ENCODE peak calls at places on chromosomes 1 and 21, in six cellular contexts. One of them, this sample, is unnamed.
A peak's percentile ranks its signal among the peaks of the same experiment; 100 is the strongest.

GRCh38 chr1:19698181-19698580 is 33.5 kb downstream of the HTR6 start:
- DNase-seq in stimulated activated CD4-positive, alpha-beta T cell treated with anti-CD3 and anti-CD28 coated beads, TNF-alpha, amount 100 ng/mL, for 48 hours: no peak
- DNase-seq in CD4-positive, alpha-beta T cell: no peak
- DNase-seq in T1000: no peak
- DNase-seq in stimulated activated CD8-positive, alpha-beta memory T cell treated with anti-CD3 and anti-CD28 coated beads, Interleukin-4, amount 100 ng/mL, for 1 hour: no peak
- DNase-seq in GM03348: no peak
- DNase-seq in this sample: no peak

GRCh38 chr21:28779914-28780313 is 212.8 kb downstream of the LTN1 start:
- DNase-seq in T1000: no peak
- DNase-seq in CD4-positive, alpha-beta T cell: no peak
- DNase-seq in stimulated activated CD4-positive, alpha-beta T cell treated with anti-CD3 and anti-CD28 coated beads, TNF-alpha, amount 100 ng/mL, for 48 hours: no peak
- DNase-seq in GM03348: no peak
- DNase-seq in stimulated activated CD8-positive, alpha-beta memory T cell treated with anti-CD3 and anti-CD28 coated beads, Interleukin-4, amount 100 ng/mL, for 1 hour: no peak
- DNase-seq in this sample: no peak

GRCh38 chr1:59696421-59697115 is 118.2 kb upstream of the HOOK1 start:
- DNase-seq in stimulated activated CD4-positive, alpha-beta T cell treated with anti-CD3 and anti-CD28 coated beads, TNF-alpha, amount 100 ng/mL, for 48 hours: no peak
- DNase-seq in stimulated activated CD8-positive, alpha-beta memory T cell treated with anti-CD3 and anti-CD28 coated beads, Interleukin-4, amount 100 ng/mL, for 1 hour: no peak
- DNase-seq in CD4-positive, alpha-beta T cell: no peak
- DNase-seq in T1000: no peak
- DNase-seq in GM03348: no peak
- DNase-seq in this sample: no peak

GRCh38 chr1:205348559-205349477 is 7.9 kb downstream of the KLHDC8A start:
- DNase-seq in stimulated activated CD8-positive, alpha-beta memory T cell treated with anti-CD3 and anti-CD28 coated beads, Interleukin-4, amount 100 ng/mL, for 1 hour: no peak
- DNase-seq in T1000: no peak
- DNase-seq in stimulated activated CD4-positive, alpha-beta T cell treated with anti-CD3 and anti-CD28 coated beads, TNF-alpha, amount 100 ng/mL, for 48 hours: no peak
- DNase-seq in GM03348: no peak
- DNase-seq in CD4-positive, alpha-beta T cell: no peak
- DNase-seq in this sample: no peak

GRCh38 chr1:8377382-8377928 is 59.5 kb downstream of the SLC45A1 start:
- DNase-seq in GM03348: no peak
- DNase-seq in T1000: no peak
- DNase-seq in stimulated activated CD8-positive, alpha-beta memory T cell treated with anti-CD3 and anti-CD28 coated beads, Interleukin-4, amount 100 ng/mL, for 1 hour: no peak
- DNase-seq in stimulated activated CD4-positive, alpha-beta T cell treated with anti-CD3 and anti-CD28 coated beads, TNF-alpha, amount 100 ng/mL, for 48 hours: no peak
- DNase-seq in CD4-positive, alpha-beta T cell: no peak
- DNase-seq in this sample: no peak

GRCh38 chr1:213820362-213821149 is 167.2 kb upstream of the PROX1 start:
- DNase-seq in stimulated activated CD8-positive, alpha-beta memory T cell treated with anti-CD3 and anti-CD28 coated beads, Interleukin-4, amount 100 ng/mL, for 1 hour: no peak
- DNase-seq in T1000: no peak
- DNase-seq in CD4-positive, alpha-beta T cell: no peak
- DNase-seq in GM03348: no peak
- DNase-seq in stimulated activated CD4-positive, alpha-beta T cell treated with anti-CD3 and anti-CD28 coated beads, TNF-alpha, amount 100 ng/mL, for 48 hours: no peak
- DNase-seq in this sample: no peak

GRCh38 chr1:13699510-13699909 is 478 bp upstream of the PRDM2 start:
- DNase-seq in stimulated activated CD8-positive, alpha-beta memory T cell treated with anti-CD3 and anti-CD28 coated beads, Interleukin-4, amount 100 ng/mL, for 1 hour: no peak
- DNase-seq in GM03348: no peak
- DNase-seq in stimulated activated CD4-positive, alpha-beta T cell treated with anti-CD3 and anti-CD28 coated beads, TNF-alpha, amount 100 ng/mL, for 48 hours: no peak
- DNase-seq in T1000: no peak
- DNase-seq in CD4-positive, alpha-beta T cell: no peak
- DNase-seq in this sample: no peak

GRCh38 chr1:170721621-170722020 is 57.7 kb downstream of the PRRX1 start:
- DNase-seq in CD4-positive, alpha-beta T cell: no peak
- DNase-seq in stimulated activated CD4-positive, alpha-beta T cell treated with anti-CD3 and anti-CD28 coated beads, TNF-alpha, amount 100 ng/mL, for 48 hours: no peak
- DNase-seq in T1000: no peak
- DNase-seq in stimulated activated CD8-positive, alpha-beta memory T cell treated with anti-CD3 and anti-CD28 coated beads, Interleukin-4, amount 100 ng/mL, for 1 hour: no peak
- DNase-seq in GM03348: no peak
- DNase-seq in this sample: no peak

GRCh38 chr21:42040411-42041180 is 30.4 kb upstream of the ZBTB21 start:
- DNase-seq in T1000: peak; percentile 90
- DNase-seq in CD4-positive, alpha-beta T cell: no peak
- DNase-seq in GM03348: peak; percentile 95
- DNase-seq in stimulated activated CD8-positive, alpha-beta memory T cell treated with anti-CD3 and anti-CD28 coated beads, Interleukin-4, amount 100 ng/mL, for 1 hour: no peak
- DNase-seq in stimulated activated CD4-positive, alpha-beta T cell treated with anti-CD3 and anti-CD28 coated beads, TNF-alpha, amount 100 ng/mL, for 48 hours: no peak
- DNase-seq in this sample: no peak

GRCh38 chr1:10267319-10267718 is 56.9 kb downstream of the KIF1B start:
- DNase-seq in stimulated activated CD8-positive, alpha-beta memory T cell treated with anti-CD3 and anti-CD28 coated beads, Interleukin-4, amount 100 ng/mL, for 1 hour: no peak
- DNase-seq in stimulated activated CD4-positive, alpha-beta T cell treated with anti-CD3 and anti-CD28 coated beads, TNF-alpha, amount 100 ng/mL, for 48 hours: no peak
- DNase-seq in CD4-positive, alpha-beta T cell: no peak
- DNase-seq in GM03348: no peak
- DNase-seq in T1000: no peak
- DNase-seq in this sample: no peak

GRCh38 chr21:14382486-14382834 is 486 bp downstream of the HSPA13 start:
- DNase-seq in stimulated activated CD8-positive, alpha-beta memory T cell treated with anti-CD3 and anti-CD28 coated beads, Interleukin-4, amount 100 ng/mL, for 1 hour: peak; percentile 17
- DNase-seq in T1000: no peak
- DNase-seq in stimulated activated CD4-positive, alpha-beta T cell treated with anti-CD3 and anti-CD28 coated beads, TNF-alpha, amount 100 ng/mL, for 48 hours: peak; percentile 8
- DNase-seq in GM03348: no peak
- DNase-seq in CD4-positive, alpha-beta T cell: no peak
- DNase-seq in this sample: no peak

GRCh38 chr1:225830823-225831222 is 20.9 kb downstream of the EPHX1 start:
- DNase-seq in stimulated activated CD4-positive, alpha-beta T cell treated with anti-CD3 and anti-CD28 coated beads, TNF-alpha, amount 100 ng/mL, for 48 hours: no peak
- DNase-seq in stimulated activated CD8-positive, alpha-beta memory T cell treated with anti-CD3 and anti-CD28 coated beads, Interleukin-4, amount 100 ng/mL, for 1 hour: no peak
- DNase-seq in T1000: no peak
- DNase-seq in CD4-positive, alpha-beta T cell: no peak
- DNase-seq in GM03348: no peak
- DNase-seq in this sample: no peak

GRCh38 chr1:171640225-171640624 is 12.3 kb downstream of the MYOC start:
- DNase-seq in T1000: no peak
- DNase-seq in stimulated activated CD4-positive, alpha-beta T cell treated with anti-CD3 and anti-CD28 coated beads, TNF-alpha, amount 100 ng/mL, for 48 hours: no peak
- DNase-seq in stimulated activated CD8-positive, alpha-beta memory T cell treated with anti-CD3 and anti-CD28 coated beads, Interleukin-4, amount 100 ng/mL, for 1 hour: no peak
- DNase-seq in GM03348: no peak
- DNase-seq in CD4-positive, alpha-beta T cell: no peak
- DNase-seq in this sample: no peak

GRCh38 chr21:41927727-41928409 is 25.9 kb downstream of the C2CD2 start:
- DNase-seq in CD4-positive, alpha-beta T cell: no peak
- DNase-seq in stimulated activated CD4-positive, alpha-beta T cell treated with anti-CD3 and anti-CD28 coated beads, TNF-alpha, amount 100 ng/mL, for 48 hours: no peak
- DNase-seq in T1000: no peak
- DNase-seq in stimulated activated CD8-positive, alpha-beta memory T cell treated with anti-CD3 and anti-CD28 coated beads, Interleukin-4, amount 100 ng/mL, for 1 hour: no peak
- DNase-seq in GM03348: no peak
- DNase-seq in this sample: peak; percentile 12

GRCh38 chr1:47951026-47951425 is 46.2 kb downstream of the TRABD2B start:
- DNase-seq in T1000: no peak
- DNase-seq in CD4-positive, alpha-beta T cell: no peak
- DNase-seq in stimulated activated CD8-positive, alpha-beta memory T cell treated with anti-CD3 and anti-CD28 coated beads, Interleukin-4, amount 100 ng/mL, for 1 hour: no peak
- DNase-seq in stimulated activated CD4-positive, alpha-beta T cell treated with anti-CD3 and anti-CD28 coated beads, TNF-alpha, amount 100 ng/mL, for 48 hours: no peak
- DNase-seq in GM03348: no peak
- DNase-seq in this sample: no peak

GRCh38 chr1:207128336-207128921 is 24.4 kb downstream of the C4BPA start:
- DNase-seq in T1000: no peak
- DNase-seq in GM03348: no peak
- DNase-seq in CD4-positive, alpha-beta T cell: no peak
- DNase-seq in stimulated activated CD4-positive, alpha-beta T cell treated with anti-CD3 and anti-CD28 coated beads, TNF-alpha, amount 100 ng/mL, for 48 hours: no peak
- DNase-seq in stimulated activated CD8-positive, alpha-beta memory T cell treated with anti-CD3 and anti-CD28 coated beads, Interleukin-4, amount 100 ng/mL, for 1 hour: no peak
- DNase-seq in this sample: no peak

GRCh38 chr1:71834570-71835441 is 447.5 kb downstream of the NEGR1 start:
- DNase-seq in GM03348: no peak
- DNase-seq in T1000: no peak
- DNase-seq in stimulated activated CD8-positive, alpha-beta memory T cell treated with anti-CD3 and anti-CD28 coated beads, Interleukin-4, amount 100 ng/mL, for 1 hour: no peak
- DNase-seq in CD4-positive, alpha-beta T cell: no peak
- DNase-seq in stimulated activated CD4-positive, alpha-beta T cell treated with anti-CD3 and anti-CD28 coated beads, TNF-alpha, amount 100 ng/mL, for 48 hours: no peak
- DNase-seq in this sample: no peak

GRCh38 chr1:228150458-228151169 is 884 bp downstream of the GJC2 start:
- DNase-seq in stimulated activated CD4-positive, alpha-beta T cell treated with anti-CD3 and anti-CD28 coated beads, TNF-alpha, amount 100 ng/mL, for 48 hours: no peak
- DNase-seq in CD4-positive, alpha-beta T cell: no peak
- DNase-seq in GM03348: peak; percentile 90
- DNase-seq in stimulated activated CD8-positive, alpha-beta memory T cell treated with anti-CD3 and anti-CD28 coated beads, Interleukin-4, amount 100 ng/mL, for 1 hour: no peak
- DNase-seq in T1000: peak; percentile 73
- DNase-seq in this sample: no peak

GRCh38 chr1:188888387-188888786 is 1589.3 kb downstream of the BRINP3 start:
- DNase-seq in stimulated activated CD4-positive, alpha-beta T cell treated with anti-CD3 and anti-CD28 coated beads, TNF-alpha, amount 100 ng/mL, for 48 hours: no peak
- DNase-seq in stimulated activated CD8-positive, alpha-beta memory T cell treated with anti-CD3 and anti-CD28 coated beads, Interleukin-4, amount 100 ng/mL, for 1 hour: no peak
- DNase-seq in GM03348: no peak
- DNase-seq in T1000: no peak
- DNase-seq in CD4-positive, alpha-beta T cell: no peak
- DNase-seq in this sample: no peak

GRCh38 chr1:1547011-1547410 is 6.6 kb upstream of the TMEM240 start:
- DNase-seq in stimulated activated CD8-positive, alpha-beta memory T cell treated with anti-CD3 and anti-CD28 coated beads, Interleukin-4, amount 100 ng/mL, for 1 hour: no peak
- DNase-seq in GM03348: no peak
- DNase-seq in stimulated activated CD4-positive, alpha-beta T cell treated with anti-CD3 and anti-CD28 coated beads, TNF-alpha, amount 100 ng/mL, for 48 hours: no peak
- DNase-seq in CD4-positive, alpha-beta T cell: no peak
- DNase-seq in T1000: no peak
- DNase-seq in this sample: no peak

GRCh38 chr1:218775476-218776170 is 398.1 kb upstream of the LYPLAL1 start:
- DNase-seq in stimulated activated CD4-positive, alpha-beta T cell treated with anti-CD3 and anti-CD28 coated beads, TNF-alpha, amount 100 ng/mL, for 48 hours: no peak
- DNase-seq in CD4-positive, alpha-beta T cell: no peak
- DNase-seq in T1000: no peak
- DNase-seq in GM03348: no peak
- DNase-seq in stimulated activated CD8-positive, alpha-beta memory T cell treated with anti-CD3 and anti-CD28 coated beads, Interleukin-4, amount 100 ng/mL, for 1 hour: no peak
- DNase-seq in this sample: no peak

GRCh38 chr1:214558002-214558770 is 6.8 kb upstream of the PTPN14 start:
- DNase-seq in T1000: no peak
- DNase-seq in stimulated activated CD4-positive, alpha-beta T cell treated with anti-CD3 and anti-CD28 coated beads, TNF-alpha, amount 100 ng/mL, for 48 hours: no peak
- DNase-seq in stimulated activated CD8-positive, alpha-beta memory T cell treated with anti-CD3 and anti-CD28 coated beads, Interleukin-4, amount 100 ng/mL, for 1 hour: no peak
- DNase-seq in CD4-positive, alpha-beta T cell: no peak
- DNase-seq in GM03348: peak; percentile 88
- DNase-seq in this sample: no peak

GRCh38 chr21:42621828-42622199 is 31.6 kb upstream of the PDE9A start:
- DNase-seq in stimulated activated CD8-positive, alpha-beta memory T cell treated with anti-CD3 and anti-CD28 coated beads, Interleukin-4, amount 100 ng/mL, for 1 hour: no peak
- DNase-seq in T1000: no peak
- DNase-seq in GM03348: no peak
- DNase-seq in stimulated activated CD4-positive, alpha-beta T cell treated with anti-CD3 and anti-CD28 coated beads, TNF-alpha, amount 100 ng/mL, for 48 hours: no peak
- DNase-seq in CD4-positive, alpha-beta T cell: no peak
- DNase-seq in this sample: no peak

GRCh38 chr1:214551436-214552173 is at the start of gene PTPN14:
- DNase-seq in CD4-positive, alpha-beta T cell: no peak
- DNase-seq in GM03348: peak; percentile 98
- DNase-seq in T1000: peak; percentile 90
- DNase-seq in stimulated activated CD8-positive, alpha-beta memory T cell treated with anti-CD3 and anti-CD28 coated beads, Interleukin-4, amount 100 ng/mL, for 1 hour: no peak
- DNase-seq in stimulated activated CD4-positive, alpha-beta T cell treated with anti-CD3 and anti-CD28 coated beads, TNF-alpha, amount 100 ng/mL, for 48 hours: no peak
- DNase-seq in this sample: no peak

GRCh38 chr1:227234998-227235405 is 83.3 kb downstream of the CDC42BPA start:
- DNase-seq in CD4-positive, alpha-beta T cell: no peak
- DNase-seq in stimulated activated CD4-positive, alpha-beta T cell treated with anti-CD3 and anti-CD28 coated beads, TNF-alpha, amount 100 ng/mL, for 48 hours: no peak
- DNase-seq in stimulated activated CD8-positive, alpha-beta memory T cell treated with anti-CD3 and anti-CD28 coated beads, Interleukin-4, amount 100 ng/mL, for 1 hour: no peak
- DNase-seq in GM03348: peak; percentile 63
- DNase-seq in T1000: no peak
- DNase-seq in this sample: no peak

GRCh38 chr1:55007626-55008025 is 8.9 kb downstream of the BSND start:
- DNase-seq in CD4-positive, alpha-beta T cell: no peak
- DNase-seq in stimulated activated CD4-positive, alpha-beta T cell treated with anti-CD3 and anti-CD28 coated beads, TNF-alpha, amount 100 ng/mL, for 48 hours: no peak
- DNase-seq in T1000: no peak
- DNase-seq in stimulated activated CD8-positive, alpha-beta memory T cell treated with anti-CD3 and anti-CD28 coated beads, Interleukin-4, amount 100 ng/mL, for 1 hour: no peak
- DNase-seq in GM03348: peak; percentile 87
- DNase-seq in this sample: no peak

GRCh38 chr1:192589813-192590212 is 14.2 kb downstream of the RGS1 start:
- DNase-seq in GM03348: peak; percentile 20
- DNase-seq in CD4-positive, alpha-beta T cell: no peak
- DNase-seq in stimulated activated CD4-positive, alpha-beta T cell treated with anti-CD3 and anti-CD28 coated beads, TNF-alpha, amount 100 ng/mL, for 48 hours: no peak
- DNase-seq in stimulated activated CD8-positive, alpha-beta memory T cell treated with anti-CD3 and anti-CD28 coated beads, Interleukin-4, amount 100 ng/mL, for 1 hour: no peak
- DNase-seq in T1000: no peak
- DNase-seq in this sample: no peak

GRCh38 chr1:102588536-102588935 is 519.8 kb downstream of the COL11A1 start:
- DNase-seq in stimulated activated CD8-positive, alpha-beta memory T cell treated with anti-CD3 and anti-CD28 coated beads, Interleukin-4, amount 100 ng/mL, for 1 hour: no peak
- DNase-seq in stimulated activated CD4-positive, alpha-beta T cell treated with anti-CD3 and anti-CD28 coated beads, TNF-alpha, amount 100 ng/mL, for 48 hours: no peak
- DNase-seq in CD4-positive, alpha-beta T cell: no peak
- DNase-seq in GM03348: peak; percentile 2
- DNase-seq in T1000: no peak
- DNase-seq in this sample: no peak

GRCh38 chr1:9715536-9716226 is 64.2 kb downstream of the PIK3CD start:
- DNase-seq in CD4-positive, alpha-beta T cell: peak; percentile 66
- DNase-seq in GM03348: no peak
- DNase-seq in stimulated activated CD8-positive, alpha-beta memory T cell treated with anti-CD3 and anti-CD28 coated beads, Interleukin-4, amount 100 ng/mL, for 1 hour: no peak
- DNase-seq in T1000: no peak
- DNase-seq in stimulated activated CD4-positive, alpha-beta T cell treated with anti-CD3 and anti-CD28 coated beads, TNF-alpha, amount 100 ng/mL, for 48 hours: no peak
- DNase-seq in this sample: peak; percentile 63

GRCh38 chr1:91697322-91698260 is 188.4 kb downstream of the TGFBR3 start:
- DNase-seq in T1000: no peak
- DNase-seq in stimulated activated CD4-positive, alpha-beta T cell treated with anti-CD3 and anti-CD28 coated beads, TNF-alpha, amount 100 ng/mL, for 48 hours: no peak
- DNase-seq in CD4-positive, alpha-beta T cell: no peak
- DNase-seq in GM03348: peak; percentile 35
- DNase-seq in stimulated activated CD8-positive, alpha-beta memory T cell treated with anti-CD3 and anti-CD28 coated beads, Interleukin-4, amount 100 ng/mL, for 1 hour: no peak
- DNase-seq in this sample: peak; percentile 6

GRCh38 chr1:22866868-22867267 is 105.8 kb downstream of the LACTBL1 start:
- DNase-seq in stimulated activated CD8-positive, alpha-beta memory T cell treated with anti-CD3 and anti-CD28 coated beads, Interleukin-4, amount 100 ng/mL, for 1 hour: no peak
- DNase-seq in CD4-positive, alpha-beta T cell: no peak
- DNase-seq in stimulated activated CD4-positive, alpha-beta T cell treated with anti-CD3 and anti-CD28 coated beads, TNF-alpha, amount 100 ng/mL, for 48 hours: no peak
- DNase-seq in GM03348: no peak
- DNase-seq in T1000: no peak
- DNase-seq in this sample: no peak

GRCh38 chr1:169529068-169529642 is 43.4 kb upstream of the SLC19A2 start:
- DNase-seq in stimulated activated CD8-positive, alpha-beta memory T cell treated with anti-CD3 and anti-CD28 coated beads, Interleukin-4, amount 100 ng/mL, for 1 hour: no peak
- DNase-seq in CD4-positive, alpha-beta T cell: no peak
- DNase-seq in GM03348: peak; percentile 14
- DNase-seq in stimulated activated CD4-positive, alpha-beta T cell treated with anti-CD3 and anti-CD28 coated beads, TNF-alpha, amount 100 ng/mL, for 48 hours: no peak
- DNase-seq in T1000: no peak
- DNase-seq in this sample: no peak

GRCh38 chr1:21385022-21385421 is 54.9 kb upstream of the NBPF3 start:
- DNase-seq in T1000: no peak
- DNase-seq in stimulated activated CD8-positive, alpha-beta memory T cell treated with anti-CD3 and anti-CD28 coated beads, Interleukin-4, amount 100 ng/mL, for 1 hour: no peak
- DNase-seq in GM03348: no peak
- DNase-seq in CD4-positive, alpha-beta T cell: no peak
- DNase-seq in stimulated activated CD4-positive, alpha-beta T cell treated with anti-CD3 and anti-CD28 coated beads, TNF-alpha, amount 100 ng/mL, for 48 hours: no peak
- DNase-seq in this sample: no peak